ENCODE peak calls at places on chromosome 14, in eight cellular contexts. One of them, this sample, is unnamed.

GRCh38 chr14:80464531-80465149 is 253.3 kb upstream of the DIO2 start:
- DNase-seq in IMR-90: no peak
- DNase-seq in fibroblast of mammary gland: no peak
- DNase-seq in body of pancreas: no peak
- DNase-seq in tibial artery: no peak
- DNase-seq in colonic mucosa: no peak
- DNase-seq in hepatocyte: peak; percentile 5
- DNase-seq in heart left ventricle: no peak
- DNase-seq in this sample: no peak

GRCh38 chr14:69133206-69134125 is 19.5 kb downstream of the DCAF5 start:
- DNase-seq in heart left ventricle: no peak
- DNase-seq in fibroblast of mammary gland: peak; percentile 70
- DNase-seq in hepatocyte: peak; percentile 39
- DNase-seq in tibial artery: no peak
- DNase-seq in body of pancreas: peak; percentile 73
- DNase-seq in colonic mucosa: no peak
- DNase-seq in IMR-90: peak; percentile 78
- DNase-seq in this sample: peak; percentile 84

GRCh38 chr14:89625988-89626806 is 209.2 kb upstream of the FOXN3 start:
- DNase-seq in hepatocyte: no peak
- DNase-seq in body of pancreas: no peak
- DNase-seq in tibial artery: no peak
- DNase-seq in IMR-90: no peak
- DNase-seq in heart left ventricle: no peak
- DNase-seq in colonic mucosa: no peak
- DNase-seq in fibroblast of mammary gland: no peak
- DNase-seq in this sample: no peak

GRCh38 chr14:91164676-91165075 is 50.8 kb downstream of the DGLUCY start:
- DNase-seq in IMR-90: no peak
- DNase-seq in body of pancreas: peak; percentile 93
- DNase-seq in tibial artery: no peak
- DNase-seq in fibroblast of mammary gland: no peak
- DNase-seq in heart left ventricle: peak; percentile 84
- DNase-seq in hepatocyte: no peak
- DNase-seq in colonic mucosa: peak; percentile 72
- DNase-seq in this sample: no peak

GRCh38 chr14:85466678-85467077 is 63.3 kb upstream of the FLRT2 start:
- DNase-seq in body of pancreas: no peak
- DNase-seq in IMR-90: peak; percentile 45
- DNase-seq in tibial artery: no peak
- DNase-seq in heart left ventricle: no peak
- DNase-seq in hepatocyte: no peak
- DNase-seq in fibroblast of mammary gland: peak; percentile 41
- DNase-seq in colonic mucosa: no peak
- DNase-seq in this sample: no peak

GRCh38 chr14:29773990-29774389 is 153.7 kb downstream of the PRKD1 start:
- DNase-seq in IMR-90: no peak
- DNase-seq in fibroblast of mammary gland: no peak
- DNase-seq in body of pancreas: no peak
- DNase-seq in hepatocyte: no peak
- DNase-seq in heart left ventricle: no peak
- DNase-seq in colonic mucosa: no peak
- DNase-seq in tibial artery: no peak
- DNase-seq in this sample: no peak

GRCh38 chr14:97299661-97300060 is 502.5 kb downstream of the VRK1 start:
- DNase-seq in colonic mucosa: no peak
- DNase-seq in tibial artery: no peak
- DNase-seq in IMR-90: no peak
- DNase-seq in heart left ventricle: no peak
- DNase-seq in body of pancreas: no peak
- DNase-seq in hepatocyte: no peak
- DNase-seq in fibroblast of mammary gland: no peak
- DNase-seq in this sample: no peak

GRCh38 chr14:71523630-71524320 is 408.5 kb upstream of the RGS6 start:
- DNase-seq in body of pancreas: no peak
- DNase-seq in tibial artery: no peak
- DNase-seq in hepatocyte: no peak
- DNase-seq in fibroblast of mammary gland: peak; percentile 42
- DNase-seq in colonic mucosa: no peak
- DNase-seq in IMR-90: peak; percentile 42
- DNase-seq in heart left ventricle: no peak
- DNase-seq in this sample: no peak

GRCh38 chr14:54782803-54783659 is 119.6 kb downstream of the GCH1 start:
- DNase-seq in colonic mucosa: no peak
- DNase-seq in hepatocyte: no peak
- DNase-seq in IMR-90: no peak
- DNase-seq in tibial artery: no peak
- DNase-seq in fibroblast of mammary gland: no peak
- DNase-seq in body of pancreas: peak; percentile 26
- DNase-seq in heart left ventricle: no peak
- DNase-seq in this sample: no peak

GRCh38 chr14:63342381-63342780 is 23.6 kb upstream of the GPHB5 start:
- DNase-seq in hepatocyte: no peak
- DNase-seq in tibial artery: no peak
- DNase-seq in heart left ventricle: no peak
- DNase-seq in IMR-90: peak; percentile 2
- DNase-seq in colonic mucosa: no peak
- DNase-seq in fibroblast of mammary gland: peak; percentile 52
- DNase-seq in body of pancreas: no peak
- DNase-seq in this sample: peak; percentile 21

GRCh38 chr14:50290306-50290705 is 21.7 kb downstream of the L2HGDH start:
- DNase-seq in colonic mucosa: no peak
- DNase-seq in fibroblast of mammary gland: no peak
- DNase-seq in tibial artery: no peak
- DNase-seq in IMR-90: no peak
- DNase-seq in heart left ventricle: no peak
- DNase-seq in hepatocyte: no peak
- DNase-seq in body of pancreas: no peak
- DNase-seq in this sample: no peak

GRCh38 chr14:54593860-54594259 is 26.9 kb downstream of the SAMD4A start:
- DNase-seq in body of pancreas: no peak
- DNase-seq in IMR-90: peak; percentile 72
- DNase-seq in heart left ventricle: no peak
- DNase-seq in colonic mucosa: no peak
- DNase-seq in tibial artery: no peak
- DNase-seq in hepatocyte: no peak
- DNase-seq in fibroblast of mammary gland: peak; percentile 37
- DNase-seq in this sample: peak; percentile 58

GRCh38 chr14:31084385-31084784 is 58.2 kb upstream of the STRN3 start:
- DNase-seq in heart left ventricle: no peak
- DNase-seq in body of pancreas: no peak
- DNase-seq in colonic mucosa: no peak
- DNase-seq in hepatocyte: no peak
- DNase-seq in fibroblast of mammary gland: no peak
- DNase-seq in tibial artery: no peak
- DNase-seq in IMR-90: no peak
- DNase-seq in this sample: no peak
- TF ChIP-seq CTCF in heart left ventricle: no peak
- TF ChIP-seq CTCF in body of pancreas: no peak
- TF ChIP-seq CTCF in colonic mucosa: no peak
- TF ChIP-seq CTCF in hepatocyte: no peak
- TF ChIP-seq CTCF in fibroblast of mammary gland: no peak
- TF ChIP-seq CTCF in tibial artery: no peak
- TF ChIP-seq CTCF in IMR-90: no peak
- TF ChIP-seq CTCF in this sample: no peak

GRCh38 chr14:65709576-65709975 is 297.0 kb downstream of the FUT8 start:
- DNase-seq in IMR-90: no peak
- DNase-seq in body of pancreas: peak; percentile 31
- DNase-seq in heart left ventricle: no peak
- DNase-seq in fibroblast of mammary gland: peak; percentile 12
- DNase-seq in hepatocyte: no peak
- DNase-seq in tibial artery: no peak
- DNase-seq in colonic mucosa: no peak
- DNase-seq in this sample: peak; percentile 45
- H3K4me3 ChIP-seq in IMR-90: no peak overlapping the region
- H3K4me3 ChIP-seq in body of pancreas: no peak overlapping the region
- H3K4me3 ChIP-seq in heart left ventricle: no peak overlapping the region
- H3K4me3 ChIP-seq in fibroblast of mammary gland: no peak overlapping the region
- H3K4me3 ChIP-seq in hepatocyte: no peak overlapping the region
- H3K4me3 ChIP-seq in tibial artery: no peak overlapping the region
- H3K4me3 ChIP-seq in colonic mucosa: no peak overlapping the region
- H3K4me3 ChIP-seq in this sample: no peak overlapping the region

GRCh38 chr14:106185837-106186233 is 659.5 kb downstream of the TMEM121 start:
- DNase-seq in hepatocyte: no peak
- DNase-seq in fibroblast of mammary gland: no peak
- DNase-seq in heart left ventricle: no peak
- DNase-seq in tibial artery: no peak
- DNase-seq in IMR-90: no peak
- DNase-seq in body of pancreas: peak; percentile 13
- DNase-seq in colonic mucosa: peak; percentile 32
- DNase-seq in this sample: no peak
- TF ChIP-seq CTCF in hepatocyte: no peak
- TF ChIP-seq CTCF in fibroblast of mammary gland: no peak
- TF ChIP-seq CTCF in heart left ventricle: no peak
- TF ChIP-seq CTCF in tibial artery: no peak
- TF ChIP-seq CTCF in IMR-90: no peak
- TF ChIP-seq CTCF in body of pancreas: no peak
- TF ChIP-seq CTCF in colonic mucosa: no peak
- TF ChIP-seq CTCF in this sample: no peak

GRCh38 chr14:73245401-73246325 is 8.4 kb downstream of the PAPLN start:
- DNase-seq in hepatocyte: peak; percentile 76
- DNase-seq in body of pancreas: peak; percentile 34
- DNase-seq in tibial artery: no peak
- DNase-seq in IMR-90: no peak
- DNase-seq in heart left ventricle: peak; percentile 67
- DNase-seq in colonic mucosa: peak; percentile 42
- DNase-seq in fibroblast of mammary gland: peak; percentile 46
- DNase-seq in this sample: peak; percentile 51
- H3K4me3 ChIP-seq in hepatocyte: peak overlapping the region; percentile 23
- H3K4me3 ChIP-seq in body of pancreas: no peak overlapping the region
- H3K4me3 ChIP-seq in tibial artery: peak overlapping the region; percentile 60
- H3K4me3 ChIP-seq in IMR-90: peak overlapping the region; percentile 61
- H3K4me3 ChIP-seq in heart left ventricle: peak overlapping the region; percentile 53
- H3K4me3 ChIP-seq in colonic mucosa: peak overlapping the region; percentile 43
- H3K4me3 ChIP-seq in fibroblast of mammary gland: peak overlapping the region; percentile 66
- H3K4me3 ChIP-seq in this sample: peak overlapping the region; percentile 59

GRCh38 chr14:43898709-43899108 is 608.4 kb downstream of the FSCB start:
- DNase-seq in colonic mucosa: no peak
- DNase-seq in hepatocyte: peak; percentile 49
- DNase-seq in heart left ventricle: no peak
- DNase-seq in fibroblast of mammary gland: no peak
- DNase-seq in IMR-90: no peak
- DNase-seq in body of pancreas: no peak
- DNase-seq in tibial artery: no peak
- DNase-seq in this sample: peak; percentile 1
- TF ChIP-seq CTCF in colonic mucosa: no peak
- TF ChIP-seq CTCF in hepatocyte: peak; percentile 56
- TF ChIP-seq CTCF in heart left ventricle: no peak
- TF ChIP-seq CTCF in fibroblast of mammary gland: no peak
- TF ChIP-seq CTCF in IMR-90: no peak
- TF ChIP-seq CTCF in body of pancreas: no peak
- TF ChIP-seq CTCF in tibial artery: no peak
- TF ChIP-seq CTCF in this sample: no peak